ENCODE peak calls at places on chromosomes 5 and 9, in four cellular contexts. U is HAP-1, I is cardiac muscle cell, F is endodermal cell. H is an unnamed sample.

GRCh38 chr5:1420211-1421195 is 24.7 kb downstream of the SLC6A3 start:
- DNase-seq in U (no peak), I (peak; percentile 5), F (no peak), H (peak; percentile 64)

GRCh38 chr9:72013188-72013877 is 47.1 kb downstream of the C9orf57 start:
- DNase-seq in U (no peak), I (no peak), F (no peak), H (no peak)

GRCh38 chr5:133664422-133664821 is 52.1 kb upstream of the FSTL4 start:
- DNase-seq in U (no peak), I (no peak), F (peak; percentile 10), H (peak; percentile 95)

GRCh38 chr5:150556106-150556505 is 48.2 kb downstream of the NDST1 start:
- DNase-seq in U (no peak), I (no peak), F (no peak), H (no peak)

GRCh38 chr5:129664336-129664937 is 83.5 kb upstream of the MINAR2 start:
- DNase-seq in U (peak; percentile 75), I (peak; percentile 67), F (peak; percentile 77), H (peak; percentile 41)

GRCh38 chr5:76601470-76601869 is 21.7 kb downstream of the F2RL2 start:
- DNase-seq in U (peak; percentile 49), I (peak; percentile 89), F (no peak), H (peak; percentile 6)

GRCh38 chr5:93596310-93596675 is 13.3 kb downstream of the NR2F1 start:
- DNase-seq in U (no peak), I (no peak), F (peak; percentile 67), H (no peak)

GRCh38 chr9:95927288-95928004 is 52.0 kb downstream of the ERCC6L2 start:
- DNase-seq in U (no peak), I (peak; percentile 4), F (no peak), H (no peak)

GRCh38 chr5:91332267-91333044 is 50.7 kb downstream of the ARRDC3 start:
- DNase-seq in U (peak; percentile 12), I (peak; percentile 68), F (peak; percentile 61), H (peak; percentile 8)

GRCh38 chr9:21681641-21682040 is 120.8 kb upstream of the MTAP start:
- DNase-seq in U (no peak), I (peak; percentile 70), F (no peak), H (no peak)

GRCh38 chr5:78008356-78008967 is 232.3 kb upstream of the TBCA start:
- DNase-seq in U (peak; percentile 51), I (peak; percentile 70), F (no peak), H (no peak)

GRCh38 chr5:54993318-54993717 is 7.9 kb upstream of the ESM1 start:
- DNase-seq in U (no peak), I (no peak), F (no peak), H (no peak)

GRCh38 chr9:93662952-93663572 is 86.7 kb downstream of the PHF2 start:
- DNase-seq in U (no peak), I (no peak), F (no peak), H (no peak)

GRCh38 chr9:137816531-137817235 is 60.9 kb upstream of the CACNA1B start:
- DNase-seq in U (no peak), I (no peak), F (no peak), H (no peak)

GRCh38 chr9:109411069-109411761 is 86.9 kb downstream of the PTPN3 start:
- DNase-seq in U (no peak), I (no peak), F (no peak), H (no peak)

GRCh38 chr5:149363345-149363744 is 5.5 kb downstream of the PCYOX1L start:
- DNase-seq in U (no peak), I (no peak), F (no peak), H (no peak)

GRCh38 chr5:179617930-179618329 is 5.5 kb downstream of the HNRNPH1 start:
- DNase-seq in U (no peak), I (no peak), F (no peak), H (no peak)

GRCh38 chr5:2186472-2187015 is 303.8 kb upstream of the IRX4 start:
- DNase-seq in U (no peak), I (no peak), F (no peak), H (no peak)

GRCh38 chr5:78594946-78595921 is 53.3 kb downstream of the LHFPL2 start:
- DNase-seq in U (no peak), I (peak; percentile 98), F (no peak), H (peak; percentile 76)

GRCh38 chr5:1643651-1644392 is 120.1 kb upstream of the LPCAT1 start:
- DNase-seq in U (no peak), I (no peak), F (peak; percentile 76), H (no peak)

GRCh38 chr9:120940573-120940972 is 14.0 kb upstream of the TRAF1 start:
- DNase-seq in U (no peak), I (no peak), F (no peak), H (no peak)

GRCh38 chr5:54644226-54644625 is 126.7 kb downstream of the SNX18 start:
- DNase-seq in U (no peak), I (peak; percentile 63), F (no peak), H (peak; percentile 58)

GRCh38 chr5:39714036-39714698 is 289.4 kb upstream of the DAB2 start:
- DNase-seq in U (peak; percentile 68), I (peak; percentile 79), F (peak; percentile 77), H (peak; percentile 13)

GRCh38 chr5:68099327-68099726 is 116.2 kb upstream of the PIK3R1 start:
- DNase-seq in U (no peak), I (no peak), F (no peak), H (no peak)

GRCh38 chr5:128339585-128339984 is 198.5 kb downstream of the FBN2 start:
- DNase-seq in U (no peak), I (no peak), F (no peak), H (no peak)

GRCh38 chr9:135704366-135704947 is 2.5 kb downstream of the KCNT1 start:
- DNase-seq in U (no peak), I (peak; percentile 15), F (no peak), H (no peak)

GRCh38 chr5:10453564-10453963 is 11.9 kb downstream of the ROPN1L start:
- DNase-seq in U (no peak), I (peak; percentile 11), F (peak; percentile 32), H (peak; percentile 46)

GRCh38 chr9:115671911-115672310 is 481.7 kb upstream of the PAPPA start:
- DNase-seq in U (no peak), I (no peak), F (no peak), H (no peak)

GRCh38 chr5:141319202-141319601 is 1.4 kb downstream of the TAF7 start:
- DNase-seq in U (no peak), I (no peak), F (no peak), H (no peak)

GRCh38 chr5:141319699-141320098 is 885 bp downstream of the TAF7 start:
- DNase-seq in U (no peak), I (no peak), F (no peak), H (no peak)

GRCh38 chr5:141313711-141314110 is 6.9 kb downstream of the TAF7 start:
- DNase-seq in U (no peak), I (no peak), F (no peak), H (no peak)
- H3K9me3 ChIP-seq in U (peaks cover 3% of the 10 kb centered on the region), I (peaks cover 7% of the 10 kb centered on the region), F (peaks cover 59% of the 10 kb centered on the region), H (peaks cover 23% of the 10 kb centered on the region)

DNA sequence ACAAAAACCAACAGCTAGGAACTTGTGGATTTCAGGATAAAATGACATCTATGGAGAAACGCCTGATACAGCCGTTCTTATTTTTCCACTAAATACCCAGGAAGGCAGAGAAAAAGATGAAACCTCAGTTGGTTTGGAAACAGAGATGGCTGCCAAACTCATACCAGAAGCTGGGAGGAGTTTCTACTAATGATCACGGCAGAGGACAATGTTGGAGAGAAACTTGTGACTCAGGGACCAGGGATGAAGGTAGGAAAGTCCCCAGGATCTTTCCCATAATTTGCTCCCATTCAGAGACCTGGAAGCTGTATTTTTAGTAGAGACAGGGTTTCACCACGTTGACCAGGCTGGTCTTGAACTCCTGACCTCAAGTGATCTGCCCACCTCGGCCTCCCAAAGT is 187.1 kb upstream of the IER5L start:
- DNase-seq in U (no peak), I (no peak), F (no peak), H (no peak)
- H3K4me3 ChIP-seq in U (no peak overlapping the region), I (no peak overlapping the region), F (no peak overlapping the region), H (no peak overlapping the region)

GRCh38 chr5:159058928-159059636 is 40.6 kb downstream of the EBF1 start:
- DNase-seq in U (no peak), I (no peak), F (no peak), H (no peak)
- H3K27me3 ChIP-seq in U (peaks cover 14% of the 10 kb centered on the region), I (peaks cover 20% of the 10 kb centered on the region), F (peaks cover 25% of the 10 kb centered on the region), H (no peaks in the 10 kb centered on the region)

GRCh38 chr9:132731230-132731629 is 61.0 kb downstream of the GTF3C4 start:
- DNase-seq in U (no peak), I (no peak), F (no peak), H (no peak)
- H3K9me3 ChIP-seq in U (no peaks in the 10 kb centered on the region), I (no peaks in the 10 kb centered on the region), F (no peaks in the 10 kb centered on the region), H (no peaks in the 10 kb centered on the region)

DNA sequence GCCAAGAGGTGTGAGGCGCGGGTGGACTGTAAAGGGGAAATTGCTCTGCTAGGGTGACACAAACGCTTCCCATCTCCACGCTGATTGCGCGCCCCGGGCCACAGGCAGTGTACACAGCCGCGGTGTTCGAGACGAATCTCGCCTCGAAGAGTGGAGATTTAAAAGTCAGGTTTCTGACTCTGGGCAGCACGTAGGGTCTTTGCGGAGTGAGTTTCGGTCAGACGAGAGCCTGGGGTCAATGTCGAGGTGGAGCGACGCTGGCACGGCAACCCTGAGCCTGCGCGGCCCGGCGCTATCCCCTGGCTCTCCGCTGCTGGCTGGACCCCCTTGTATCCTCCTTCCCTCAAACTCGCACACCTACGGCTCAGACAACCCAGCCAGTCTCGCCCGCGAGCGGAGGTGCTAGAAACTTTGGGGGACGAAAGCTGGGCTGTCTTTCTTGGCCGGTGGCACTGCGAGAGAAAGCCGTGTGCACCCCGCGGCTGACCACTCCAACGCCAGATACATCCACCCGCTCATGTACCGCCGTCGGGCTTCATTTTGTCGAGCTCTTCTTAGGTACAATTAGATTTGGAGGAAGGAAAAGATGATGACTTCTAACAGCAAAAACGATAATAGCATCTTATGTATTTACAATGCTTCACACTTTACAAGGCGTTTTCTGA is 5.4 kb upstream of the FOXB2 start:
- DNase-seq in U (no peak), I (no peak), F (peak; percentile 69), H (no peak)
- H3K4me3 ChIP-seq in U (no peak overlapping the region), I (no peak overlapping the region), F (peak overlapping the region; percentile 57), H (no peak overlapping the region)